ENCODE peak calls at places on chromosomes 7 and 10, in five cellular contexts. One of them, this sample, is unnamed.

GRCh38 chr10:119268871-119269506 is 61.6 kb downstream of the GRK5 start:
- DNase-seq in fibroblast of the aortic adventitia: no peak
- DNase-seq in GM04503: no peak
- DNase-seq in mucosa of gallbladder: no peak
- DNase-seq in NCI-H1105 treated with DMSO at 0.1 percent for 48 hours: no peak
- DNase-seq in this sample: no peak

GRCh38 chr10:94092848-94093247 is 99.1 kb downstream of the PLCE1 start:
- DNase-seq in fibroblast of the aortic adventitia: peak; percentile 59
- DNase-seq in GM04503: no peak
- DNase-seq in mucosa of gallbladder: no peak
- DNase-seq in NCI-H1105 treated with DMSO at 0.1 percent for 48 hours: no peak
- DNase-seq in this sample: no peak

GRCh38 chr10:1631282-1631681 is 106.0 kb downstream of the ADARB2 start:
- DNase-seq in fibroblast of the aortic adventitia: no peak
- DNase-seq in GM04503: no peak
- DNase-seq in mucosa of gallbladder: no peak
- DNase-seq in NCI-H1105 treated with DMSO at 0.1 percent for 48 hours: peak; percentile 7
- DNase-seq in this sample: no peak

GRCh38 chr10:11993834-11994468 is 48.7 kb downstream of the UPF2 start:
- DNase-seq in fibroblast of the aortic adventitia: no peak
- DNase-seq in GM04503: no peak
- DNase-seq in mucosa of gallbladder: no peak
- DNase-seq in NCI-H1105 treated with DMSO at 0.1 percent for 48 hours: no peak
- DNase-seq in this sample: no peak

GRCh38 chr10:1230138-1230537 is 174.0 kb downstream of the WDR37 start:
- DNase-seq in fibroblast of the aortic adventitia: no peak
- DNase-seq in GM04503: no peak
- DNase-seq in mucosa of gallbladder: no peak
- DNase-seq in NCI-H1105 treated with DMSO at 0.1 percent for 48 hours: no peak
- DNase-seq in this sample: no peak

GRCh38 chr10:29658984-29659769 is 24.4 kb upstream of the SVIL start:
- DNase-seq in fibroblast of the aortic adventitia: peak; percentile 100
- DNase-seq in GM04503: peak; percentile 97
- DNase-seq in mucosa of gallbladder: peak; percentile 64
- DNase-seq in NCI-H1105 treated with DMSO at 0.1 percent for 48 hours: no peak
- DNase-seq in this sample: peak; percentile 91

GRCh38 chr7:18515067-18515466 is 19.5 kb downstream of the HDAC9 start:
- DNase-seq in fibroblast of the aortic adventitia: peak; percentile 84
- DNase-seq in GM04503: no peak
- DNase-seq in mucosa of gallbladder: no peak
- DNase-seq in NCI-H1105 treated with DMSO at 0.1 percent for 48 hours: no peak
- DNase-seq in this sample: no peak

GRCh38 chr10:85045046-85045445 is 716.7 kb downstream of the CCSER2 start:
- DNase-seq in fibroblast of the aortic adventitia: no peak
- DNase-seq in GM04503: no peak
- DNase-seq in mucosa of gallbladder: no peak
- DNase-seq in NCI-H1105 treated with DMSO at 0.1 percent for 48 hours: no peak
- DNase-seq in this sample: no peak

GRCh38 chr10:110802090-110802489 is 69.6 kb upstream of the PDCD4 start:
- DNase-seq in fibroblast of the aortic adventitia: peak; percentile 84
- DNase-seq in GM04503: peak; percentile 21
- DNase-seq in mucosa of gallbladder: no peak
- DNase-seq in NCI-H1105 treated with DMSO at 0.1 percent for 48 hours: no peak
- DNase-seq in this sample: peak; percentile 38

GRCh38 chr7:100372694-100373093 is 593 bp upstream of the PILRA start:
- DNase-seq in fibroblast of the aortic adventitia: no peak
- DNase-seq in GM04503: no peak
- DNase-seq in mucosa of gallbladder: no peak
- DNase-seq in NCI-H1105 treated with DMSO at 0.1 percent for 48 hours: no peak
- DNase-seq in this sample: no peak

GRCh38 chr10:73506491-73506890 is 10.7 kb upstream of the PPP3CB start:
- DNase-seq in fibroblast of the aortic adventitia: peak; percentile 40
- DNase-seq in GM04503: peak; percentile 30
- DNase-seq in mucosa of gallbladder: no peak
- DNase-seq in NCI-H1105 treated with DMSO at 0.1 percent for 48 hours: no peak
- DNase-seq in this sample: no peak

GRCh38 chr10:133106516-133106915 is 18.8 kb downstream of the ADGRA1 start:
- DNase-seq in fibroblast of the aortic adventitia: no peak
- DNase-seq in GM04503: no peak
- DNase-seq in mucosa of gallbladder: no peak
- DNase-seq in NCI-H1105 treated with DMSO at 0.1 percent for 48 hours: no peak
- DNase-seq in this sample: no peak